ENCODE peak calls at places on chromosome 15, in six cellular contexts. One of them, this sample, is unnamed.

GRCh38 chr15:90780916-90781315 is 63.8 kb downstream of the BLM start:
- DNase-seq in NCI-H1694 treated with DMSO at 0.1 percent for 48 hours: no peak
- DNase-seq in head of caudate nucleus: no peak
- DNase-seq in RWPE2: no peak
- DNase-seq in HTR-8/SVneo: no peak
- DNase-seq in fibroblast of the aortic adventitia: no peak
- DNase-seq in this sample: no peak

GRCh38 chr15:49235446-49236207 is 65.6 kb downstream of the GALK2 start:
- DNase-seq in head of caudate nucleus: no peak
- DNase-seq in NCI-H1694 treated with DMSO at 0.1 percent for 48 hours: peak; percentile 77
- DNase-seq in fibroblast of the aortic adventitia: peak; percentile 95
- DNase-seq in HTR-8/SVneo: peak; percentile 41
- DNase-seq in RWPE2: no peak
- DNase-seq in this sample: peak; percentile 62

GRCh38 chr15:51776952-51777574 is 25.7 kb downstream of the TMOD2 start:
- DNase-seq in HTR-8/SVneo: peak; percentile 70
- DNase-seq in NCI-H1694 treated with DMSO at 0.1 percent for 48 hours: peak; percentile 84
- DNase-seq in fibroblast of the aortic adventitia: peak; percentile 87
- DNase-seq in head of caudate nucleus: peak; percentile 58
- DNase-seq in RWPE2: no peak
- DNase-seq in this sample: peak; percentile 81

GRCh38 chr15:29888651-29889050 is 66.4 kb upstream of the TJP1 start:
- DNase-seq in head of caudate nucleus: no peak
- DNase-seq in NCI-H1694 treated with DMSO at 0.1 percent for 48 hours: no peak
- DNase-seq in RWPE2: no peak
- DNase-seq in HTR-8/SVneo: peak; percentile 17
- DNase-seq in fibroblast of the aortic adventitia: peak; percentile 65
- DNase-seq in this sample: no peak

GRCh38 chr15:67085818-67086649 is 20.6 kb downstream of the SMAD3 start:
- DNase-seq in RWPE2: no peak
- DNase-seq in head of caudate nucleus: no peak
- DNase-seq in NCI-H1694 treated with DMSO at 0.1 percent for 48 hours: no peak
- DNase-seq in fibroblast of the aortic adventitia: peak; percentile 97
- DNase-seq in HTR-8/SVneo: no peak
- DNase-seq in this sample: peak; percentile 83

GRCh38 chr15:62392411-62392810 is 227.3 kb upstream of the C2CD4B start:
- DNase-seq in head of caudate nucleus: no peak
- DNase-seq in NCI-H1694 treated with DMSO at 0.1 percent for 48 hours: no peak
- DNase-seq in HTR-8/SVneo: no peak
- DNase-seq in RWPE2: no peak
- DNase-seq in fibroblast of the aortic adventitia: no peak
- DNase-seq in this sample: peak; percentile 11

GRCh38 chr15:36773698-36774097 is 194.3 kb downstream of the CDIN1 start:
- DNase-seq in HTR-8/SVneo: no peak
- DNase-seq in NCI-H1694 treated with DMSO at 0.1 percent for 48 hours: no peak
- DNase-seq in fibroblast of the aortic adventitia: no peak
- DNase-seq in RWPE2: no peak
- DNase-seq in head of caudate nucleus: no peak
- DNase-seq in this sample: no peak

GRCh38 chr15:69648775-69649735 is 196.4 kb downstream of the RPLP1 start:
- DNase-seq in HTR-8/SVneo: no peak
- DNase-seq in head of caudate nucleus: no peak
- DNase-seq in NCI-H1694 treated with DMSO at 0.1 percent for 48 hours: no peak
- DNase-seq in fibroblast of the aortic adventitia: no peak
- DNase-seq in RWPE2: peak; percentile 68
- DNase-seq in this sample: peak; percentile 68

GRCh38 chr15:63338170-63338569 is 43.5 kb downstream of the CA12 start:
- DNase-seq in fibroblast of the aortic adventitia: peak; percentile 66
- DNase-seq in HTR-8/SVneo: no peak
- DNase-seq in RWPE2: no peak
- DNase-seq in head of caudate nucleus: no peak
- DNase-seq in NCI-H1694 treated with DMSO at 0.1 percent for 48 hours: no peak
- DNase-seq in this sample: peak; percentile 72

GRCh38 chr15:76139368-76140068 is 79.7 kb downstream of the TMEM266 start:
- DNase-seq in RWPE2: no peak
- DNase-seq in head of caudate nucleus: peak; percentile 45
- DNase-seq in fibroblast of the aortic adventitia: peak; percentile 79
- DNase-seq in NCI-H1694 treated with DMSO at 0.1 percent for 48 hours: peak; percentile 56
- DNase-seq in HTR-8/SVneo: peak; percentile 83
- DNase-seq in this sample: peak; percentile 72

This sample was measured in trophoblast cell.